ENCODE peak calls at places on chromosomes 1 and 21, in four cellular contexts. H is brain microvascular endothelial cell; W is naive thymus-derived CD8-positive, alpha-beta T cell; L is GM19239. A is an unnamed sample.

GRCh38 chr1:72827285-72827684 is 544.9 kb upstream of the NEGR1 start:
- DNase-seq in L (no peak), H (peak), W (no peak), A (peak)

GRCh38 chr1:27571439-27572018 is 32.4 kb downstream of the AHDC1 start:
- DNase-seq in H (no peak), W (no peak), L (no peak), A (no peak)

GRCh38 chr1:219088778-219089557 is 84.7 kb upstream of the LYPLAL1 start:
- DNase-seq in W (no peak), L (peak), H (peak), A (peak)

GRCh38 chr1:18263547-18264130 is 156.0 kb downstream of the IGSF21 start:
- DNase-seq in W (no peak), L (no peak), H (no peak), A (no peak)

GRCh38 chr1:226366290-226366689 is 41.6 kb downstream of the PARP1 start:
- DNase-seq in L (no peak), H (no peak), W (no peak), A (no peak)

GRCh38 chr1:52127181-52128175 is 14.4 kb upstream of the ZFYVE9 start:
- DNase-seq in H (peak), L (no peak), W (no peak), A (peak)

GRCh38 chr1:37323486-37324377 is 150.6 kb upstream of the ZC3H12A start:
- DNase-seq in L (peak), H (peak), W (peak), A (no peak)

GRCh38 chr1:53541761-53542550 is 82.8 kb downstream of the DMRTB1 start:
- DNase-seq in H (peak), L (no peak), W (peak), A (peak)

GRCh38 chr1:174988986-174989385 is 10.8 kb upstream of the CACYBP start:
- DNase-seq in W (no peak), L (no peak), H (no peak), A (no peak)

GRCh38 chr1:151998611-151999362 is 5.1 kb upstream of the S100A10 start:
- DNase-seq in L (no peak), H (no peak), W (no peak), A (peak)

GRCh38 chr1:147700042-147700711 is 29.9 kb upstream of the ACP6 start:
- DNase-seq in W (peak), H (peak), L (peak), A (peak)

GRCh38 chr1:245969274-245969673 is 537.8 kb downstream of the SMYD3 start:
- DNase-seq in W (no peak), L (no peak), H (peak), A (peak)

GRCh38 chr1:208178091-208178529 is 66.1 kb downstream of the PLXNA2 start:
- DNase-seq in H (no peak), W (no peak), L (no peak), A (peak)

GRCh38 chr21:31607791-31608190 is 51.7 kb upstream of the SOD1 start:
- DNase-seq in W (no peak), H (no peak), L (no peak), A (no peak)

GRCh38 chr1:114482585-114482984 is 28.4 kb downstream of the TRIM33 start:
- DNase-seq in W (no peak), H (no peak), L (peak), A (no peak)

GRCh38 chr1:63326106-63326472 is 3.7 kb downstream of the FOXD3 start:
- DNase-seq in L (no peak), H (no peak), W (no peak), A (no peak)

GRCh38 chr1:106526650-106527049 is 529.8 kb upstream of the PRMT6 start:
- DNase-seq in L (no peak), H (peak), W (no peak), A (peak)

GRCh38 chr1:65039066-65039465 is 72.7 kb upstream of the JAK1 start:
- DNase-seq in L (no peak), W (no peak), H (no peak), A (no peak)

GRCh38 chr21:26832513-26832912 is 12.7 kb downstream of the ADAMTS1 start:
- DNase-seq in W (no peak), L (no peak), H (no peak), A (no peak)

GRCh38 chr1:229843627-229844238 is 217.7 kb downstream of the URB2 start:
- DNase-seq in H (peak), L (no peak), W (no peak), A (peak)

GRCh38 chr1:11248169-11248568 is 14.2 kb downstream of the MTOR start:
- DNase-seq in H (no peak), L (no peak), W (no peak), A (no peak)

GRCh38 chr1:95086949-95087533 is 14.3 kb upstream of the ALG14 start:
- DNase-seq in W (no peak), H (peak), L (no peak), A (peak)

A was measured in A172.